ENCODE peak calls at places on chromosomes 11 and 22, in eight cellular contexts. S is stimulated activated CD8-positive, alpha-beta memory T cell treated with anti-CD3 and anti-CD28 coated beads, Interleukin-4, amount 100 ng/mL, for 24 hours; P is GDM1; M is EH; K is activated naive CD8-positive, alpha-beta T cell treated with anti-CD3 and anti-CD28 coated beads for 36 hours; I is fibroblast of lung; U is stomach; D is NCI-H2171 treated with DMSO at 0.1 percent for 48 hours. C is an unnamed sample.

GRCh38 chr22:30763815-30764686 is 69.4 kb downstream of the OSBP2 start:
- DNase-seq in S (peak), P (peak), M (peak), K (peak), I (peak), U (peak), D (peak), C (peak)

GRCh38 chr22:49380095-49380827 is 447.4 kb downstream of the BRD1 start:
- DNase-seq in S (no peak), P (no peak), M (no peak), K (no peak), I (no peak), U (no peak), D (no peak), C (no peak)

GRCh38 chr22:35349704-35350538 is 31.0 kb upstream of the HMOX1 start:
- DNase-seq in S (no peak), P (no peak), M (peak), K (no peak), I (peak), U (no peak), D (peak), C (no peak)

GRCh38 chr22:43230983-43231723 is 44.2 kb upstream of the TTLL12 start:
- DNase-seq in S (peak), P (peak), M (peak), K (peak), I (peak), U (peak), D (peak), C (peak)

GRCh38 chr11:116482716-116483115 is 290.1 kb downstream of the BUD13 start:
- DNase-seq in S (no peak), P (no peak), M (no peak), K (no peak), I (no peak), U (no peak), D (no peak), C (no peak)

GRCh38 chr11:78428773-78429172 is 11.2 kb upstream of the GAB2 start:
- DNase-seq in S (no peak), P (no peak), M (no peak), K (no peak), I (no peak), U (no peak), D (no peak), C (no peak)

GRCh38 chr11:299951-300735 is 817 bp upstream of the IFITM5 start:
- DNase-seq in S (no peak), P (no peak), M (peak), K (no peak), I (no peak), U (no peak), D (no peak), C (no peak)

GRCh38 chr22:39383841-39384625 is 15.5 kb upstream of the TAB1 start:
- DNase-seq in S (no peak), P (no peak), M (peak), K (no peak), I (no peak), U (no peak), D (no peak), C (no peak)

GRCh38 chr22:26431151-26431995 is 2.3 kb downstream of the ASPHD2 start:
- DNase-seq in S (no peak), P (no peak), M (peak), K (no peak), I (no peak), U (no peak), D (no peak), C (no peak)

GRCh38 chr11:71269603-71270511 is 17.5 kb upstream of the SHANK2 start:
- DNase-seq in S (no peak), P (no peak), M (peak), K (no peak), I (no peak), U (peak), D (no peak), C (no peak)

GRCh38 chr11:46876471-46876870 is 30.4 kb upstream of the CKAP5 start:
- DNase-seq in S (no peak), P (no peak), M (no peak), K (no peak), I (no peak), U (no peak), D (no peak), C (no peak)

GRCh38 chr22:28230682-28231081 is 311.6 kb upstream of the PITPNB start:
- DNase-seq in S (no peak), P (no peak), M (peak), K (no peak), I (peak), U (no peak), D (peak), C (no peak)

GRCh38 chr11:12121504-12121903 is 11.1 kb downstream of the MICAL2 start:
- DNase-seq in S (no peak), P (no peak), M (no peak), K (no peak), I (no peak), U (no peak), D (peak), C (no peak)

GRCh38 chr11:64685536-64685935 is 37.5 kb downstream of the NRXN2 start:
- DNase-seq in S (no peak), P (no peak), M (no peak), K (no peak), I (no peak), U (no peak), D (no peak), C (no peak)

C was measured in brain microvascular endothelial cell.